ENCODE peak calls at places on chromosomes 11 and 22, in seven cellular contexts. L, G, K, U, J, I and Q are unnamed samples.
A peak's percentile ranks its signal among the peaks of the same experiment; 100 is the strongest.

GRCh38 chr11:116840224-116840745 is 2.9 kb upstream of the APOA1 start:
- DNase-seq in L (no peak), G (no peak), K (peak; percentile 49), U (no peak), J (no peak), I (no peak), Q (no peak)

GRCh38 chr11:120331301-120331966 is 4.8 kb upstream of the ARHGEF12 start:
- DNase-seq in L (peak; percentile 62), G (no peak), K (no peak), U (no peak), J (no peak), I (no peak), Q (no peak)

GRCh38 chr11:121236115-121237001 is 56.2 kb upstream of the SC5D start:
- DNase-seq in L (no peak), G (peak; percentile 6), K (no peak), U (no peak), J (no peak), I (no peak), Q (no peak)

GRCh38 chr11:64226507-64227051 is 505 bp downstream of the NUDT22 start:
- DNase-seq in L (no peak), G (no peak), K (peak; percentile 76), U (peak; percentile 79), J (peak; percentile 80), I (peak; percentile 82), Q (peak; percentile 44)

GRCh38 chr11:11735586-11735985 is 106.2 kb upstream of the USP47 start:
- DNase-seq in L (no peak), G (peak; percentile 11), K (no peak), U (no peak), J (no peak), I (no peak), Q (no peak)

GRCh38 chr11:124719534-124719933 is 20.2 kb upstream of the NRGN start:
- DNase-seq in L (no peak), G (no peak), K (no peak), U (no peak), J (no peak), I (no peak), Q (no peak)

GRCh38 chr11:32340181-32340580 is 95.2 kb downstream of the WT1 start:
- DNase-seq in L (no peak), G (no peak), K (no peak), U (no peak), J (no peak), I (no peak), Q (no peak)

GRCh38 chr11:105609341-105609781 is 512 bp upstream of the GRIA4 start:
- DNase-seq in L (no peak), G (peak; percentile 34), K (no peak), U (no peak), J (no peak), I (no peak), Q (peak; percentile 20)

GRCh38 chr22:27149886-27150529 is 492.6 kb downstream of the MIAT start:
- DNase-seq in L (no peak), G (no peak), K (no peak), U (no peak), J (no peak), I (no peak), Q (no peak)

GRCh38 chr22:48445113-48445827 is 1382.4 kb downstream of the BRD1 start:
- DNase-seq in L (no peak), G (no peak), K (no peak), U (no peak), J (no peak), I (no peak), Q (no peak)

GRCh38 chr22:39589880-39590279 is 19.3 kb downstream of the CACNA1I start:
- DNase-seq in L (no peak), G (peak; percentile 32), K (no peak), U (no peak), J (no peak), I (no peak), Q (no peak)

GRCh38 chr11:94519478-94520084 is 7.3 kb downstream of the C11orf97 start:
- DNase-seq in L (no peak), G (no peak), K (no peak), U (no peak), J (no peak), I (no peak), Q (no peak)

GRCh38 chr11:10298342-10298741 is 4.3 kb upstream of the SBF2 start:
- DNase-seq in L (peak; percentile 90), G (no peak), K (no peak), U (no peak), J (no peak), I (no peak), Q (no peak)

GRCh38 chr11:7154881-7155344 is 66.1 kb downstream of the RBMXL2 start:
- DNase-seq in L (no peak), G (no peak), K (no peak), U (no peak), J (no peak), I (no peak), Q (no peak)

GRCh38 chr11:113603277-113604059 is 102.6 kb downstream of the TMPRSS5 start:
- DNase-seq in L (no peak), G (no peak), K (peak; percentile 77), U (no peak), J (peak; percentile 79), I (no peak), Q (no peak)

DNA sequence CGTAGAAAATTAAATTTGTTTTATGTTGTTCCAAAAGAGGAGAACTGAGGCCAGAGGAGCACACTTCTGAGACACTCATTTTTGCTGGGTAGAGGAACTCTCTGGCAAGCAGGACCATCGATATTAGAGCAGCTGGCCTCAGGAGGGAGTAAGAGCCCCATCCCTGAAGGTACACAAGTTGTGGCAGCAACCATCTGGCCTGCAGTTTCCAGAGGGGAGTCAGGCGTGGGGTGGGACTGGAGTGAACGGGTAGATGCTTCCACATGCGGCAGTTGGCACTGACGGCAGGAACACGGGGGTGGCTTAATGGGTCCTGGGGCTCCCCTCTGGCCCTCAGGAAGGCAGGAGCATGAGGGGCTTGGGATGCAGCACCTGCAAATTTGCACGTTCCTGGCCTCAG is 13.2 kb upstream of the SSTR3 start:
- DNase-seq in L (no peak), G (no peak), K (no peak), U (no peak), J (no peak), I (peak; percentile 35), Q (no peak)
- TF ChIP-seq CTCF in L (peak; percentile 26), G (no peak), K (no peak), U (no peak), J (no peak), I (no peak), Q (no peak)

GRCh38 chr11:131246589-131247164 is 123.7 kb upstream of the NTM start:
- DNase-seq in L (no peak), G (peak; percentile 76), K (peak; percentile 63), U (no peak), J (peak; percentile 45), I (peak; percentile 50), Q (no peak)
- TF ChIP-seq CTCF in L (peak; percentile 24), G (peak; percentile 71), K (peak; percentile 28), U (no peak), J (no peak), I (peak; percentile 48), Q (no peak)

DNA sequence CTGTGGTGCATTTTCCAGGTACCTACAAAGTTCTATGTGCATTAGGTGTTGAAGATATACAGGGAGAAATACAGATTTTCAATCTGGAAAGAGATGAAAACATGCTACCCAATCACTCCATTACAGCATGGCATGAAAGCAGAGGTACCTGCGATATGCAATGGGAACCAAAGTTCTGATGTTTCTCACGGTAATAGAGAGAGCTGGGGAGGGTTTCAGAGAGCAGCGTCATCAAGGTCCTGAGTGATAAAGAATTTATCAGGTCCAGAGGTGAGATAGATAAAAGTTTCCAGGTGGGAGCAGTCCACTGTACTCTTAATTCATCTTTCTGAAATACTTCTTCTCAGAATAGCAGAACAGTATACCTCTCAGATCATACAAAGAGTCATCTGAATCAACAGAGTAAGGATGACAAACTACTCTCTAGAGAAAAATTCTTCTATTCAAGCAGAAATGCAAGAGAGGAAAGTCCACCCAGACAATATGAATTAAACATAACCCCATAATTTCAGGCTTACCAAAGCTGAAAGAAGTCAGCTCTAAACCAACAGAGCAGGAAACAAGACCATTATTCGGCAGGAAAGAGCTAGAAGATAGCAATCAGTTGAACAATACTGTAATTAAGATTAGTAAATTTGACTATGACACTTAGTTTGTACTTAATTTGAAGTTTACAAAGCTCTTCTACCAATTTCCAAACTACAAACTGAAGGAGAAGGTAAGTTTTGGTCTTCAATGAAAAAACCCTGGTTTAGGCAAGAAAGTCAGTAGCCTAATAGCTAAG is 12.8 kb downstream of the CTSC start:
- DNase-seq in L (no peak), G (no peak), K (no peak), U (no peak), J (no peak), I (no peak), Q (no peak)
- TF ChIP-seq CTCF in L (no peak), G (no peak), K (no peak), U (no peak), J (no peak), I (no peak), Q (no peak)

DNA sequence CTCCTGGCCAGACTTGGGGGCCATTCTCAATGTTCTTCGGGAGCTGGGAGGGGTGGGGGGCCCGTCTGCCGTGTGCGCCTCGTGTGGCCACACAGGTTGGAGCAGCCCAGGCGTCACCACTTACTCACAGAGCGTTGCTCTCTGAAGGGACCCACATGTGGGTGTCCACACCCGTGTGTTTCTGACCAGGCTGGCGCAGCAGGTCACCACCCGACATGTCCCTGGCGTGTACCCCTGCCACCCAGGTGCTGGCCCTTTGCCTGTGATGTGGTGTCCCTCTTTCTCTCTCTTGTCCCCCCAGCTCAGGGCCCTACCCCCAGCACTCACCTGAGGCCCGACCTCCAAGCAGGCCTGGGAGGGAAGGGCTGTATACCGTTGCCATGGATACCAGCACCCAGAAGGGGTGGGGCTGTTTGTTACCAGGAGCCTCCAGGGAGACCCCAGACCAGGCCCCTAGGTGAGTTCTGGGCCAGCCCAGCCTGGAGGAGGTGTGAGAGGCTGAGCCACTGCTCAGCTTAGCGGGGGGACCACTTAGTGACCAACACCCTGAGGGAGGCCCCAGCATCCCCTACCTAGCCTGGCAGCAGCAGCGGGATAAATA is 1.4 kb downstream of the LMNTD2 start:
- DNase-seq in L (no peak), G (no peak), K (no peak), U (no peak), J (peak; percentile 27), I (no peak), Q (no peak)
- TF ChIP-seq CTCF in L (no peak), G (no peak), K (no peak), U (no peak), J (no peak), I (no peak), Q (no peak)

GRCh38 chr11:35009941-35010337 is 93.5 kb downstream of the PDHX start:
- DNase-seq in L (no peak), G (no peak), K (no peak), U (no peak), J (no peak), I (no peak), Q (peak; percentile 45)
- TF ChIP-seq CTCF in L (no peak), G (no peak), K (no peak), U (no peak), J (no peak), I (no peak), Q (no peak)

DNA sequence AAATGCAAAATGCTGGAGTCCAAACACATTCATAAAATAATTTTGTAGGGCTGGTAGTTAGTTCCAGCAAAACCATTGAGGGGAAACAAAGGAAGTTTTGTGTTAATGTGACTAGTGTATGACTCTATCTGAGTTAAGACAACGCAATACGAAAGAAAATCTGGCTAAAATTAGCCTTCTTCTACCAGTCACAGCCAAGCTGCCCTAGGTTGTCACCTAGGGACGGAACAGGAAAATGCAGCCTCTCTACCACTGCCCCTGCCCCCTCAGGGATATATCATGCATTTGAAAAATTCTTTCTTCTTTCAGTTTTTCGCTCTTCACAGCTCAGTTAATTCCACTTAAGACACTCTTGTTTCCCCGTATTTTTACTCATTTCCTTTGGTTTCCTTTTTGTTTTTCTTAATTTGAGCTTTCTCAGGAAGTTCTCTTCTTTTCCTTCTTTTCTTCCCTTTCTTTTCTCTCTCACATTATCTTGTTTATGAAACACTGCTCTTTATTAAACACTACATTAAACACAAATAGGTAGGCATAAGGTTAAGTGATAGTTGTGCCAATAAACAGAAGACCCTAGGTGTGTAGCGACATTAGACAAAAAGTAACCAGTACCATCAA is 30.6 kb downstream of the KIRREL3 start:
- DNase-seq in L (no peak), G (peak; percentile 18), K (no peak), U (no peak), J (no peak), I (no peak), Q (peak; percentile 47)
- TF ChIP-seq CTCF in L (peak; percentile 92), G (peak; percentile 66), K (peak; percentile 19), U (no peak), J (peak; percentile 32), I (peak; percentile 20), Q (peak; percentile 64)